ENCODE peak calls at places on chromosomes 5 and 9, in seven cellular contexts. K is right cardiac atrium, X is psoas muscle, Y is brain microvascular endothelial cell, O is MM.1S, H is cardiac muscle cell, T is NB4. V is an unnamed sample.

GRCh38 chr9:135766707-135767106 is 64.7 kb downstream of the KCNT1 start:
- DNase-seq in H (no peak), Y (no peak), X (no peak), O (no peak), K (no peak), T (no peak), V (no peak)

GRCh38 chr9:91843093-91843492 is 106.9 kb downstream of the ROR2 start:
- DNase-seq in H (no peak), O (no peak), K (no peak), T (no peak), X (no peak), Y (no peak), V (no peak)

GRCh38 chr5:157538311-157538710 is 37.3 kb downstream of the ADAM19 start:
- DNase-seq in Y (no peak), O (no peak), K (no peak), T (no peak), X (no peak), H (no peak), V (no peak)

GRCh38 chr5:43104102-43104501 is 16.6 kb upstream of the ZNF131 start:
- DNase-seq in H (peak), O (no peak), X (no peak), K (no peak), Y (no peak), T (peak), V (no peak)

GRCh38 chr5:18393546-18393945 is 759.3 kb downstream of the TAF11L14 start:
- DNase-seq in O (no peak), X (no peak), K (no peak), H (no peak), T (no peak), Y (no peak), V (no peak)

GRCh38 chr5:154575869-154576806 is 98.1 kb upstream of the HAND1 start:
- DNase-seq in H (no peak), Y (no peak), O (peak), K (no peak), X (no peak), T (peak), V (no peak)

GRCh38 chr9:101311759-101312420 is 72.9 kb downstream of the BAAT start:
- DNase-seq in K (no peak), X (no peak), H (peak), O (peak), T (peak), Y (peak), V (peak)

GRCh38 chr5:127439544-127440096 is 77.8 kb upstream of the PRRC1 start:
- DNase-seq in O (no peak), X (no peak), H (no peak), T (no peak), K (no peak), Y (no peak), V (no peak)

GRCh38 chr5:137497396-137498290 is 1.5 kb downstream of the SPOCK1 start:
- DNase-seq in K (no peak), Y (no peak), X (no peak), T (no peak), O (no peak), H (no peak), V (no peak)

GRCh38 chr5:54874337-54875021 is 110.9 kb downstream of the ESM1 start:
- DNase-seq in H (peak), O (no peak), Y (no peak), X (no peak), T (peak), K (no peak), V (peak)

DNA sequence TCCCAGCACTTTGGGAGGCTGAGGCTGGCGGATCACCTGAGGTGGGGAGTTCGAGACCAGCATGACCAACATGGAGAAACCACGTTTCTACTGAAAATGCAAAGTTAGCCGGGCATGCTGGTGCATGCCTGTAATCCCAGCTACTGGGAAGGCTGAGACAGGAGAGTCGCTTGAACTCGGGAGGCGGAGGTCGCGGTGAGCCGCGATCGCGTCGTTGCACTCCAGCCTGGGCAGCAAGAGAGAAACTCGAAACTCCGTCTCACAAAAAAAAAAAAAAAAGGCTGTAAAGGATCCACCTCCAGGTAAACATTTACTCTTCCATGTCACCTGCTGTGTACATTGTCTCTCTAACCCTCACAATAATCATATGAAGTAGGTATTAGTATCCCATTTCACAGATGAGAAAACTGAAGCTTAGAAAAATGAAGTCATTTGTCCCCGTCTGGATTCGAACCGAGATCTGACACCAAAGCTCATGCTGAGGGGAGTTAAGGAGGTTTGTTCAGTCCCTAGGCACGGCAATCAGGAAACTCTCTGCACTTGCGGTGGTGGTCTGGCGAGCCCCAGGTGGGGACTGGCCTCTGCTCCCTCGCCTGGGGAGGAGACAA is 494 bp upstream of the DOCK2 start:
- DNase-seq in K (no peak), T (no peak), X (no peak), O (no peak), H (no peak), Y (no peak), V (no peak)
- H3K4me3 ChIP-seq in K (no peak), T (peak), X (peak), O (peak), H (no peak), Y (peak), V (peak)

DNA sequence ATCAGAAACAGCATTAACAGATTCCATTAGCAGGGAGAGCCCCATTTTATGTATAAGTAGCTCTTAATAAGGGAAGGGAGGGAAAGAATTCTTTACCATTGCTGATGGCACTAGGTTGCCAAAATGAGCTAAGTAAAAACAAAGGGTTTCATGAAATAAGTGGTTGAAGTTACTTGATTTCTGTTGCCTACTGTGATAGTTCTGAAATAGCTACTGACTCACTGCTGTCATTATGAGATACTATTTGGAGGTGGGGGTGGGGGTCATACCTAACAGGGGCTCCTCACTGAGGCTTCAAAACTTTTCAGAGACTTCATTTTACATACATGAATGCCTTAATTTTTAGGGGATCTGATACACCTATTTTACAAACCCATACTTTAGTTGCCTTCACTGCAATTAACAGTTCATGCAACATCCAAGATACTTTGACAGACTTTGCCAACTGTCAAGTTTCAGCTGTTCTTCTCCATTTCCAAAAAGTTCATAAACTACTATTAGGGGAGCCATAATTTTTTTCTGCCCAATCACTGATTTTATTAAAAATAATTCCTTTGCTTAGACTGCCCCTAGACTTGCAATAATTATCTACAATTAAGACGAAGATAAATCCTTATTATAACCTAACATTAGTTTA is 4.6 kb downstream of the HOMER1 start:
- DNase-seq in O (no peak), H (no peak), X (no peak), Y (no peak), T (no peak), K (no peak), V (no peak)
- H3K4me3 ChIP-seq in O (no peak), H (peak), X (peak), Y (no peak), T (no peak), K (peak), V (no peak)

DNA sequence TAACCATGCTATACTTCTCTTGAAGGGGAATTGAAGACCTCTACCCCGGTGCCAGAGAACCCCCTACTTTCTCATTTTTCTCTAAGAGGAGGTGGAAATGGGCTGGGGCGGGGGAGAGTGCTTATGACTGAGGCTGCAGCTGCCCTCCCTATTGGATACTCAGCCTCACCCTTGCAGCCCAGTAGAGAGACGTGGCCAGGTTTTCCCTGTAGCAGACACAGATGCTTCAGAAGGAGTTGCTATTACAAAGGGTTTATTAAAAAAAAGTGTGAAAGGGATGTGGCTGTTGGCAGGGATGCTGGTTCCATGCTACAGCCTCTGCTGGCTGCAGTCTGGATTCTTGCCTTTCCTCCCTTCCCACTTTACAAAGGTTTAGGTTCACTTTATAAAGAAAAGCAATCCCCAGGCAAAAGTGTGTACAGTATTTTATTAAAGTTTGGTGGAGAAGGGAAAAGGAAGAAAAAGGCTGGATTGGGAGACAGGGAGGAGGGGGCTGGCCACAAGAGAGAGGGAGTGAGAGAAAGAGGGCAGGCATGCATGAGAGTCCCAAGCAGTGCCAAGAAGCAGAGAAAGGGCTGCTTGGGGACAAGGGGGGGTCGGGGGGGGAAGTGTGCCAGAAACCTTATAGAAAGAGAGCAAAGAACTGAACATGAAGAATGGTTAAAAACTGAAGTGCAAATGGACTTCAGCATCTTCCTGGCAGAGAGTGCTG is 29.5 kb upstream of the NFIB start:
- DNase-seq in O (no peak), K (peak), Y (no peak), H (no peak), X (no peak), T (no peak), V (no peak)
- H3K4me3 ChIP-seq in O (no peak), K (peak), Y (no peak), H (no peak), X (peak), T (no peak), V (no peak)

DNA sequence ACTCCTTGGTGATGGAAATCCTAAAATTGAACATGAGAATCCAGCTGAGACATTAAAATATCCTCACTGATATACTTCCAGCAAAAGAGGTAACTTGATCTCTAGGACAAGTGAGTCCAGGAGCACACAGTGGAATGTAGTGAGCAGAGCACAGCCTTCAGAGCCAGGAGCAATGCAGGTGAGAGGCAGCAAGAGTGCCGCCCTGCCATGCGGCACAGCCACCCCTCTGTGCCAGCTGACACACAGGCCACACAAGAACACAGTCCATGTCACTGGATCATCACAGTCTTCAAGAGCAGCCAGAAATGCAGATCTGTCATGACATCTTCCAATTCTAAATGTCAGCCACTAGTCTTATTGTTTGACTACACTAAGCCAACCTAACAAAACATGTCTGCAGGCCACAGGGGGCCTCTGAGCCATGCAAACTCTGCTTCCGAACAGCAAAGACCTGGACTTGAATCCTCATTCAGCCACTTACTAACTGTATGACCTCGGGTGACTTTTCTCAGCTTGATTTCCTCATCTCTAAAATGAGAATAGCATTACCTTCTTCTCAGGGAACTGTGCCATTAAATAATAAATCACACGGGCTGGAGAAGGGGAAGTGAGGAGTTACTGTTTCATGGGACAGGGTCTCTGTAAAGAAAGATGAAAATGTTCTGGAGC is 47.0 kb downstream of the CCDC125 start:
- DNase-seq in T (peak), Y (peak), K (no peak), O (no peak), X (no peak), H (no peak), V (no peak)
- H3K4me3 ChIP-seq in T (no peak), Y (no peak), K (no peak), O (no peak), X (no peak), H (no peak), V (no peak)

V was measured in foreskin fibroblast.